ENCODE peak calls at places on chromosomes 3 and 15, in four cellular contexts. D is COLO829; S is H54; H is activated CD4-positive, alpha-beta T cell treated with anti-CD3 and anti-CD28 coated beads, Interleukin-2, amount 10 ng/mL, durations not matched to agents 7 days and 5 days. M is an unnamed sample.

GRCh38 chr3:109973733-109974132 is 636.4 kb upstream of the DPPA4 start:
- DNase-seq in D (no peak), S (no peak), H (no peak), M (no peak)

GRCh38 chr3:53819163-53819868 is 26.9 kb downstream of the CHDH start:
- DNase-seq in D (no peak), S (no peak), H (no peak), M (no peak)

GRCh38 chr3:41652931-41653330 is 309.0 kb downstream of the ULK4 start:
- DNase-seq in D (peak), S (no peak), H (no peak), M (no peak)

GRCh38 chr3:128113817-128114794 is 9.5 kb downstream of the RUVBL1 start:
- DNase-seq in D (no peak), S (no peak), H (no peak), M (no peak)

GRCh38 chr15:37520026-37520425 is 414.4 kb upstream of the TMCO5A start:
- DNase-seq in D (no peak), S (no peak), H (no peak), M (no peak)

GRCh38 chr15:41884458-41884857 is 9.4 kb downstream of the SPTBN5 start:
- DNase-seq in D (no peak), S (no peak), H (no peak), M (no peak)

GRCh38 chr3:184732133-184732532 is 20.3 kb upstream of the MAGEF1 start:
- DNase-seq in D (no peak), S (no peak), H (no peak), M (no peak)

GRCh38 chr3:114764056-114764492 is 383.0 kb downstream of the ZBTB20 start:
- DNase-seq in D (no peak), S (no peak), H (no peak), M (no peak)

GRCh38 chr3:50303038-50303815 is at the start of gene HYAL1:
- DNase-seq in D (no peak), S (no peak), H (no peak), M (no peak)

GRCh38 chr3:157282261-157283191 is 122.6 kb upstream of the CCNL1 start:
- DNase-seq in D (peak), S (peak), H (no peak), M (no peak)